ENCODE peak calls at places on chromosomes 2 and 18, in four cellular contexts. One of them, this sample, is unnamed.

GRCh38 chr2:61710711-61711110 is 143.1 kb downstream of the FAM161A start:
- DNase-seq in PC-3: no peak
- DNase-seq in posterior cingulate gyrus: no peak
- DNase-seq in brain microvascular endothelial cell: no peak
- DNase-seq in this sample: no peak

GRCh38 chr18:64116806-64117205 is 32.1 kb downstream of the LINC00305 start:
- DNase-seq in brain microvascular endothelial cell: no peak
- DNase-seq in posterior cingulate gyrus: no peak
- DNase-seq in PC-3: no peak
- DNase-seq in this sample: no peak

GRCh38 chr18:77054288-77054605 is 78.3 kb downstream of the MBP start:
- DNase-seq in posterior cingulate gyrus: no peak
- DNase-seq in brain microvascular endothelial cell: no peak
- DNase-seq in PC-3: no peak
- DNase-seq in this sample: no peak

GRCh38 chr2:70553584-70554337 is at the start of gene TGFA:
- DNase-seq in PC-3: peak
- DNase-seq in posterior cingulate gyrus: peak
- DNase-seq in brain microvascular endothelial cell: no peak
- DNase-seq in this sample: peak

GRCh38 chr2:189601043-189601442 is 20.5 kb upstream of the SLC40A1 start:
- DNase-seq in brain microvascular endothelial cell: peak
- DNase-seq in PC-3: peak
- DNase-seq in posterior cingulate gyrus: no peak
- DNase-seq in this sample: no peak

GRCh38 chr18:53906681-53907080 is 317.8 kb downstream of the MBD2 start:
- DNase-seq in brain microvascular endothelial cell: no peak
- DNase-seq in posterior cingulate gyrus: peak
- DNase-seq in PC-3: no peak
- DNase-seq in this sample: no peak

GRCh38 chr18:74625157-74625556 is 27.5 kb downstream of the ZNF407 start:
- DNase-seq in PC-3: no peak
- DNase-seq in brain microvascular endothelial cell: peak
- DNase-seq in posterior cingulate gyrus: no peak
- DNase-seq in this sample: no peak

GRCh38 chr2:168767258-168767657 is 35.2 kb upstream of the NOSTRIN start:
- DNase-seq in posterior cingulate gyrus: no peak
- DNase-seq in brain microvascular endothelial cell: no peak
- DNase-seq in PC-3: peak
- DNase-seq in this sample: no peak

GRCh38 chr2:32937602-32938450 is 8.9 kb upstream of the LTBP1 start:
- DNase-seq in PC-3: peak
- DNase-seq in brain microvascular endothelial cell: peak
- DNase-seq in posterior cingulate gyrus: no peak
- DNase-seq in this sample: no peak

GRCh38 chr2:128324008-128324896 is 5.6 kb upstream of the HS6ST1 start:
- DNase-seq in brain microvascular endothelial cell: no peak
- DNase-seq in posterior cingulate gyrus: no peak
- DNase-seq in PC-3: no peak
- DNase-seq in this sample: no peak

GRCh38 chr2:195559431-195559914 is 97.6 kb upstream of the SLC39A10 start:
- DNase-seq in brain microvascular endothelial cell: peak
- DNase-seq in posterior cingulate gyrus: no peak
- DNase-seq in PC-3: peak
- DNase-seq in this sample: no peak

GRCh38 chr18:31891566-31891965 is 51.4 kb downstream of the TRAPPC8 start:
- DNase-seq in brain microvascular endothelial cell: no peak
- DNase-seq in PC-3: no peak
- DNase-seq in posterior cingulate gyrus: no peak
- DNase-seq in this sample: no peak

GRCh38 chr2:119252186-119253113 is 28.8 kb downstream of the STEAP3 start:
- DNase-seq in PC-3: peak
- DNase-seq in brain microvascular endothelial cell: peak
- DNase-seq in posterior cingulate gyrus: no peak
- DNase-seq in this sample: no peak

This sample was measured in nucleus accumbens.